ENCODE peak calls at places on chromosomes 6 and 20, in six cellular contexts. W, Y, E, D, K and T are unnamed samples.

GRCh38 chr6:109308018-109308492 is 74.2 kb downstream of the CD164 start:
- DNase-seq in W (no peak), Y (peak), E (peak), D (peak), K (no peak), T (peak)

GRCh38 chr6:25788305-25788922 is 33.9 kb downstream of the SLC17A4 start:
- DNase-seq in W (no peak), Y (peak), E (peak), D (peak), K (peak), T (peak)

GRCh38 chr6:95431637-95432228 is 145.6 kb upstream of the MANEA start:
- DNase-seq in W (peak), Y (peak), E (peak), D (peak), K (peak), T (peak)

GRCh38 chr20:62739581-62740285 is 31.1 kb downstream of the NTSR1 start:
- DNase-seq in W (no peak), Y (no peak), E (no peak), D (no peak), K (no peak), T (no peak)

GRCh38 chr6:167907837-167908681 is 81.3 kb downstream of the AFDN start:
- DNase-seq in W (no peak), Y (peak), E (peak), D (peak), K (no peak), T (peak)

GRCh38 chr20:21505810-21506530 is 7.9 kb downstream of the NKX2-2 start:
- DNase-seq in W (peak), Y (peak), E (peak), D (no peak), K (peak), T (peak)

GRCh38 chr20:46246527-46246926 is 61.8 kb downstream of the CDH22 start:
- DNase-seq in W (no peak), Y (no peak), E (no peak), D (no peak), K (no peak), T (no peak)

GRCh38 chr6:85892346-85892745 is 249.7 kb upstream of the SYNCRIP start:
- DNase-seq in W (no peak), Y (no peak), E (peak), D (no peak), K (no peak), T (no peak)

GRCh38 chr6:22029169-22029568 is 267.7 kb downstream of the PRL start:
- DNase-seq in W (no peak), Y (peak), E (no peak), D (no peak), K (no peak), T (no peak)

GRCh38 chr6:144360401-144360800 is 75.3 kb downstream of the UTRN start:
- DNase-seq in W (no peak), Y (no peak), E (peak), D (no peak), K (no peak), T (peak)

GRCh38 chr6:79453558-79454042 is 83.6 kb downstream of the LCA5 start:
- DNase-seq in W (no peak), Y (no peak), E (no peak), D (no peak), K (no peak), T (no peak)

GRCh38 chr6:142659661-142660060 is 285.3 kb downstream of the HIVEP2 start:
- DNase-seq in W (no peak), Y (no peak), E (peak), D (no peak), K (no peak), T (no peak)

GRCh38 chr6:20814494-20814893 is 280.2 kb downstream of the CDKAL1 start:
- DNase-seq in W (no peak), Y (no peak), E (no peak), D (peak), K (no peak), T (peak)

GRCh38 chr6:87066449-87067288 is 28.2 kb downstream of the CGA start:
- DNase-seq in W (peak), Y (peak), E (peak), D (peak), K (no peak), T (peak)

GRCh38 chr6:27092316-27092692 is 155.2 kb upstream of the PRSS16 start:
- DNase-seq in W (no peak), Y (no peak), E (no peak), D (no peak), K (no peak), T (no peak)

GRCh38 chr6:74268821-74269600 is 573.0 kb downstream of the CD109 start:
- DNase-seq in W (no peak), Y (peak), E (no peak), D (peak), K (no peak), T (no peak)

GRCh38 chr20:22795897-22796296 is 211.5 kb upstream of the FOXA2 start:
- DNase-seq in W (no peak), Y (peak), E (peak), D (peak), K (no peak), T (peak)

GRCh38 chr6:21722488-21722887 is 128.9 kb downstream of the SOX4 start:
- DNase-seq in W (no peak), Y (no peak), E (peak), D (no peak), K (peak), T (no peak)

GRCh38 chr6:55276745-55277627 is 50.3 kb upstream of the GFRAL start:
- DNase-seq in W (peak), Y (peak), E (peak), D (peak), K (peak), T (peak)

GRCh38 chr6:164208371-164208770 is 793.9 kb downstream of the QKI start:
- DNase-seq in W (no peak), Y (no peak), E (no peak), D (no peak), K (no peak), T (no peak)

GRCh38 chr6:3749390-3749978 is 2.0 kb downstream of the PXDC1 start:
- DNase-seq in W (no peak), Y (no peak), E (no peak), D (no peak), K (no peak), T (peak)

DNA sequence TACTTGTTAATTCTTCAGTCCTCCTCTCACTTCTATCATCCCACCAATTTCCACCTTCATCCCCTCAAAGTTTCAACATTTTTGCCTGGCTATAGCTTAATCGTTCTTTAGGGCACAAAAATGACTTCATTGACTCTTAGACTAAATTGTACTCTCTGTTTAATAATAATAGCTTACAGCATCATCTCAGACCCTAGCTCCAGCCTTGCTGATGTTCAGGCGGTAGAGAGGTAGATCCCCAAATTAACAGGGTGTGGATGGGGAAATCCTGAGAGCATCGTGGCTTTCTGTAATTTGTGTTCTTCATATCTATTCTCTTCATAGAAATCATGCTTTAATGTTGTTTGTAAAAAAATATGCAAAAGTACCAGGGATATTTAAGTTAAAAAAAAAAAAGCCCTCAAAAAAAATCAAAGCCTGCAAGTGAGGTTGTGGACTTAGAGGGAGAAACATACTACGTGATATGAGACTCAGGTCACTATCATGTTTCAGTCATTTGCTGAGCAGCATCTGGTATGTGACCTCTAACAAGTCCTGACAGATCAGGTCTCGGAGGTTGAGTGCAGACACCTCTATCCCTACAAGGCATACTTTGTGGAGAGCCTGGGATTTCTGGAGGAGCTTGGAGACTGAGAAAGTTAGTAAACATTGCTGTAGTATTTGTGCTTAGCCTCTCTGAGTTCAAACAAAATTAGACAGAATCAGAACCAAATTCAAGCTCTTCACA is 1063.3 kb upstream of the CITED2 start:
- DNase-seq in W (no peak), Y (peak), E (no peak), D (peak), K (no peak), T (peak)
- H2BK5ac ChIP-seq in W (no peak), Y (peak), E (no peak), D (no peak), K (no peak), T (peak)

DNA sequence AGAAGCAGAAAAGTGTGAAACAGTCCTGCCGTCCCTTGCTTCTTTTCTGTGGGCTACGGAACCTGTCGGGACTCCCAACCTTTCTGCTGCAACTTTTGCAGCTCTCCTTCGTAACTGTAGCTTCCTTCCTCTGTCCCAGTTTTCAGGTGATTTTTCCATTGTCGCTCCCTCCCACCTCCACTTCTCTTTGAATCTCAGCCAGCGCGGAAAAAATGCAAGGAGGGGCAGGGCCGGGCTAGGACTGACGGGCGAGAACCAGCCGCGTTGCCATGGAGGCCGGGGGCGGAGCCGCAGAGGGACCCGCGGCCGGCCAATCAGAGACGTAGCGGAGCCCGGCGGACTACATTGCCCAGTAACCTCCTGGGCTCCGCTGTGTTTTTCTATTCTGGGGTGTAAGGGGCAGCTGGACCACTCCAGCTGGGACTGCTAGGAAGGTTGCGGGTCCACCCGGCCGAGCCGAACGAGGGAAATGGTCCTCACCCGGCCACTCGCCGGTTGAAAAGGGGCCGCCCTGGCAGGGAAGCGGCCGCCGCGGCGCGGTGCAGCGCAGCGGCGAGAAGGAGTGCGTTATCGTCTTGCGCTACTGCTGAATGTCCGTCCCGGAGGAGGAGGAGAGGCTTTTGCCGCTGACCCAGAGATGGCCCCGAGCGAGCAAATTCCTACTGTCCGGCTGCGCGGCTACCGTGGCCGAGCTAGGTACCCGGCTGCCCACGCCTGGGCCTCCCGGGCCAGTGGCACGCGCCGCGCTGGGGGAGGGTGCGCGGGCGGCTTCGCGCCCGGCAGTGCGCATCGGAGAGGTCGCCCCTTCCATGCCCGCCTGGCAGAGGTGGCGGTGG is at the start of the genes CYP39A1 and SLC25A27:
- DNase-seq in W (peak), Y (peak), E (peak), D (peak), K (peak), T (peak)
- H3K4me3 ChIP-seq in W (peak), Y (peak), E (peak), D (peak), K (peak), T (peak)

DNA sequence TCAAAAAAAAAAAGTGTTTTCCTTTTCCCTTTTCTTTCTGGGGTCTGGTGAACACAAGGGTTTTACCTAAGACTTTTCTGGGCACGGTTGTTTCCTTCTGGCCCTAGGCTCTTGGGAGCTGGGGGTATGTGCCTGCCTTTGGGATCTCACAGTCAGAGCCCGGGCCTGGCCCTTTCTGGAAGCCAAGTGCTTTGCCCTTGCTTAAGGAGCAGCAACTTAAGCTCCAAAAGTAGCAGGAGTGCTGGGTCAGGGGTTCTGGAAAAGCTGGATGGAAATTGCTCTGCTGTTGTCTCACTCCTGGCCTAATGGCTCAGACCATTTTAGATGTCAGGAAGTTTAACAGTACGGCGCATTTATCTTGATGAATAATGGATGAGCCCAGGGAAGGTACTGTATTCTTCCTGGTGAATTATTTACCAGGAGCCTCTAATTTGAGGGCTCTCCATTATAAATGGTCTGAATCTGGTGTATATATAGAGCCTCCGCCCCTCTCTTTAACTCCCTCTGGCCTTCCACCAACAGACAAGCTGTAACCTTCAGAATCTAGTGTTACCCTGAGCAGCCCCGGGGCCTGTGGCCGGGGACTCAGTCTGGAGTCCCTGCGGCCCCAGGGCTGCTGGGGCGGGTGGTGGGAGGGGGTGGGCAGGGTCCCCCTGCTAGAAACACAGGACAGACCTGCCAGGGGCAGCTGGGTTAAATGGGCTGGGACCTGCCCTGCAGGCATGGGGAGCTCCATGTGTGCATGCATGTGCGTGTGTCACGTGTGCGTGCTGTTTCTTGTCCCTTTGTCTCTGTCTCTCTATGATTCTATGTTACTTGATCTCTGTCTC is 37.5 kb downstream of the PTK7 start:
- DNase-seq in W (no peak), Y (no peak), E (peak), D (no peak), K (no peak), T (no peak)
- H2BK5ac ChIP-seq in W (no peak), Y (peak), E (peak), D (peak), K (peak), T (peak)

GRCh38 chr6:152372945-152373344 is 264.2 kb downstream of the SYNE1 start:
- DNase-seq in W (no peak), Y (no peak), E (no peak), D (no peak), K (no peak), T (no peak)

GRCh38 chr6:152380351-152380767 is 256.8 kb downstream of the SYNE1 start:
- DNase-seq in W (no peak), Y (peak), E (peak), D (peak), K (no peak), T (peak)

GRCh38 chr6:152380993-152381898 is 255.9 kb downstream of the SYNE1 start:
- DNase-seq in W (peak), Y (peak), E (peak), D (peak), K (no peak), T (peak)

GRCh38 chr6:152375200-152375599 is 262.0 kb downstream of the SYNE1 start:
- DNase-seq in W (no peak), Y (no peak), E (no peak), D (no peak), K (no peak), T (no peak)

DNA sequence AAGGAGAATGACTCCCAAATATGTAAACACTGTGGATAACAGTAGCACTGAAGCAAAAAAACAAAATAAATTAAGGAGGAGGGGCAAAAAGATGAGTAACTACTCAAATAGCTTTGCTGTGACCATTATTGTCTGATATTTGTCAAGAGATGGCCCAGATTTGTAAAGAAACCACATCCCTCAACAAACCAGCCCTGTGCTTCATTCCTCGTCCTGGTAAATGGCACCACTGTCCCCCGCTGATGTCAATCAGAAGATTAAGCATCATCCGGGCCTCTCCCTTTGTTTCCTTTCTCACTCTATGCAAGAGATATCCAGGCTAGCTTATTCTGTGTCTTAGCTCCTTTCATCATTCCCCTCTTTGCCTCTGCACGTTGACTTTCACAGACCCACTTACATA is 259.0 kb downstream of the SYNE1 start:
- DNase-seq in W (no peak), Y (peak), E (peak), D (peak), K (no peak), T (no peak)
- H3K4me3 ChIP-seq in W (no peak), Y (peak), E (no peak), D (no peak), K (no peak), T (no peak)

GRCh38 chr20:347640-348484 is 951 bp downstream of the NRSN2 start:
- DNase-seq in W (peak), Y (peak), E (peak), D (peak), K (peak), T (peak)
- H2BK5ac ChIP-seq in W (peak), Y (peak), E (no peak), D (peak), K (peak), T (peak)

DNA sequence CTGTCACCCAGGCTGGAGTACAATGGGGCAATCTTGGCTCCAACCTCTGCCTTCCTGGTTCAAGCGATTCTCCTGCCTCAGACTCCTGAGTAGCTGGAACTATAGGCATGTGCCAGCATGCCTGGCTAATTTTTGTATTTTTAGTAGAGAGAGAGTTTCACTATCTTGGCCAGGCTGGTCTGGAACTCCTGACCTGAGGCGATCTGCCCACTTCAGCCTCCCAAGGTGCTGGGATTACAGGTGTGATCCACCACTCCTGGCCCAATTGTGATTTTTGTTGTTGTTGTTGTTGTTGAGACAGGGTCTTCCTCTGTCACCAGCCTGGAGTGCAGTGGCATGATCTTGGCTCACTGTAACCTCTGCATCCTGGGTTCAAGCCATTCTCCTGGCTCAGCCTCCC is 69.3 kb downstream of the CBFA2T2 start:
- DNase-seq in W (no peak), Y (no peak), E (no peak), D (no peak), K (no peak), T (no peak)
- H3K4me3 ChIP-seq in W (peak), Y (no peak), E (no peak), D (no peak), K (no peak), T (no peak)